ENCODE peak calls at places on chromosomes 12 and 14, in seven cellular contexts. W, Z, T, U, H, K and V are unnamed samples.

GRCh38 chr14:101478096-101478495 is 83.2 kb upstream of the DIO3 start:
- DNase-seq in W (no peak), K (no peak), U (no peak), H (no peak), T (no peak), Z (peak), V (no peak)

GRCh38 chr14:21891921-21892320 is 218.3 kb upstream of the OR4E1 start:
- DNase-seq in W (no peak), U (no peak), H (no peak), Z (no peak), K (no peak), T (no peak), V (no peak)

GRCh38 chr14:57866199-57866755 is 385 bp upstream of the SLC35F4 start:
- DNase-seq in H (no peak), Z (no peak), T (no peak), W (no peak), K (no peak), U (no peak), V (no peak)

GRCh38 chr12:58176296-58176869 is 235.0 kb downstream of the ATP23 start:
- DNase-seq in T (peak), W (peak), Z (peak), K (peak), H (peak), U (peak), V (peak)

GRCh38 chr12:29816869-29817730 is 33.4 kb upstream of the TMTC1 start:
- DNase-seq in K (no peak), Z (no peak), U (no peak), T (no peak), W (no peak), H (no peak), V (no peak)

GRCh38 chr12:71605034-71605433 is 58.6 kb downstream of the ZFC3H1 start:
- DNase-seq in H (no peak), W (no peak), T (no peak), Z (no peak), U (no peak), K (no peak), V (no peak)

GRCh38 chr12:100450726-100451125 is 22.9 kb upstream of the NR1H4 start:
- DNase-seq in U (no peak), T (no peak), K (no peak), W (no peak), Z (no peak), H (peak), V (no peak)

GRCh38 chr12:20063116-20063515 is 305.2 kb upstream of the PDE3A start:
- DNase-seq in U (no peak), Z (no peak), K (no peak), W (no peak), T (no peak), H (no peak), V (no peak)

GRCh38 chr12:3278681-3279414 is 201.7 kb downstream of the TSPAN9 start:
- DNase-seq in T (no peak), Z (no peak), W (no peak), U (no peak), H (no peak), K (no peak), V (no peak)

GRCh38 chr14:22422238-22422637 is 166.8 kb downstream of the DAD1 start:
- DNase-seq in Z (no peak), W (no peak), U (no peak), H (no peak), T (no peak), K (no peak), V (no peak)

GRCh38 chr12:9951026-9951652 is 19.0 kb upstream of the CLEC2A start:
- DNase-seq in Z (no peak), K (no peak), W (no peak), T (peak), H (no peak), U (no peak), V (peak)

GRCh38 chr14:65850429-65851145 is 438.1 kb downstream of the FUT8 start:
- DNase-seq in Z (no peak), U (no peak), W (no peak), T (peak), H (no peak), K (peak), V (peak)

GRCh38 chr14:53620325-53620716 is 336.3 kb downstream of the BMP4 start:
- DNase-seq in H (no peak), Z (no peak), W (no peak), K (no peak), U (no peak), T (no peak), V (no peak)

GRCh38 chr12:111274820-111275219 is 94.1 kb downstream of the PHETA1 start:
- DNase-seq in U (no peak), Z (no peak), K (no peak), W (peak), T (no peak), H (no peak), V (no peak)

GRCh38 chr14:101178184-101179072 is 274.9 kb upstream of the RTL1 start:
- DNase-seq in H (no peak), W (no peak), T (no peak), K (no peak), Z (no peak), U (no peak), V (no peak)

GRCh38 chr12:92378682-92379479 is 233.2 kb upstream of the BTG1 start:
- DNase-seq in W (no peak), Z (no peak), U (no peak), K (no peak), H (no peak), T (no peak), V (no peak)

DNA sequence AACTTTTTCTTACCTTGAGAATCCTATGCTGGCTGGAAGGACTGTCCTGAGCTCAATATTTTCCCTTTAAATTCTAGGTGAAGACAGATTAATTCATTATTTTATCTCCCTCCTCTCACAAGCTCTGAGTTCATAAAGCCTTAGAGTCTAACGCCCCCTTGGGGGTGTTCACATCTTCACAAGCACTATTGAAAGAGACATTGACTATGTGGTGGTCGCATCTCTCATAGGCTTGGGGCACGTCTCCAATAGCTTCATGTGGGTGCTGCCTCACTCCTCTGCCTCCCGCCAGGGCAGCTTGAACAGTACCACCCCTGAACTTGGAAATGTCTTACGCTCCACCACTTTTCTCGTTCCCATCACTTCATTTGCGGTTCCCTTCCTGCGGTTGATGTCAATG is 106.2 kb downstream of the UNC79 start:
- DNase-seq in T (no peak), K (no peak), H (no peak), Z (no peak), U (no peak), W (no peak), V (no peak)
- TF ChIP-seq CTCF in T (no peak), K (no peak), H (peak), Z (no peak), U (no peak), W (no peak), V (no peak)

DNA sequence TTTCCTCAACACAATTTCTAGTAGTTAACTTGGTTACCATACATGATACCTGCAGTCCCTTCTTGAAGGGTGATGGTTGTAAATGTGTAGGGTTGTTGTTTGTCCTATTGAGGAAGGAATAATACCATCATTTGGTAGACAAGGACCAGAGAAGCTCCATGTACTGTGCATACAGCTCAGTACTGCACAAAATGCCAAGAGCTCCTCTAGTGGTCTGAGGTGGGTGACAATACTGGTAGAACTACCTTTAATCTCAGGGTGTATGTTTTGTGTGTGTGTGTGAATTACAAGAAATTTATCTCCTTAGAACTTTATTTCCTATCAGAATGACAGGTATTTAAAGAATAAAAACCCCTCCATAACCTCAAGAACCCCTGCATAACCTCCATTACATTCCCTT is 575.3 kb downstream of the TMTC2 start:
- DNase-seq in W (no peak), T (no peak), H (no peak), K (no peak), Z (no peak), U (no peak), V (no peak)
- TF ChIP-seq CTCF in W (no peak), T (no peak), H (no peak), K (no peak), Z (no peak), U (no peak), V (no peak)

GRCh38 chr12:115960-116915 is 49.7 kb downstream of the IQSEC3 start:
- DNase-seq in T (no peak), K (no peak), H (no peak), Z (no peak), W (no peak), U (no peak), V (no peak)

GRCh38 chr12:117816-118345 is 51.3 kb downstream of the IQSEC3 start:
- DNase-seq in W (no peak), H (no peak), T (no peak), U (no peak), K (no peak), Z (no peak), V (no peak)

GRCh38 chr12:115518-115917 is 49.0 kb downstream of the IQSEC3 start:
- DNase-seq in Z (no peak), H (no peak), W (no peak), U (no peak), T (no peak), K (no peak), V (no peak)

GRCh38 chr12:118591-118990 is 52.0 kb downstream of the IQSEC3 start:
- DNase-seq in H (no peak), W (no peak), Z (no peak), K (no peak), U (no peak), T (no peak), V (no peak)

GRCh38 chr12:117311-117710 is 50.7 kb downstream of the IQSEC3 start:
- DNase-seq in H (no peak), K (no peak), T (no peak), W (no peak), Z (no peak), U (no peak), V (no peak)
- TF ChIP-seq CTCF in H (no peak), K (no peak), T (no peak), W (no peak), Z (no peak), U (no peak), V (no peak)

DNA sequence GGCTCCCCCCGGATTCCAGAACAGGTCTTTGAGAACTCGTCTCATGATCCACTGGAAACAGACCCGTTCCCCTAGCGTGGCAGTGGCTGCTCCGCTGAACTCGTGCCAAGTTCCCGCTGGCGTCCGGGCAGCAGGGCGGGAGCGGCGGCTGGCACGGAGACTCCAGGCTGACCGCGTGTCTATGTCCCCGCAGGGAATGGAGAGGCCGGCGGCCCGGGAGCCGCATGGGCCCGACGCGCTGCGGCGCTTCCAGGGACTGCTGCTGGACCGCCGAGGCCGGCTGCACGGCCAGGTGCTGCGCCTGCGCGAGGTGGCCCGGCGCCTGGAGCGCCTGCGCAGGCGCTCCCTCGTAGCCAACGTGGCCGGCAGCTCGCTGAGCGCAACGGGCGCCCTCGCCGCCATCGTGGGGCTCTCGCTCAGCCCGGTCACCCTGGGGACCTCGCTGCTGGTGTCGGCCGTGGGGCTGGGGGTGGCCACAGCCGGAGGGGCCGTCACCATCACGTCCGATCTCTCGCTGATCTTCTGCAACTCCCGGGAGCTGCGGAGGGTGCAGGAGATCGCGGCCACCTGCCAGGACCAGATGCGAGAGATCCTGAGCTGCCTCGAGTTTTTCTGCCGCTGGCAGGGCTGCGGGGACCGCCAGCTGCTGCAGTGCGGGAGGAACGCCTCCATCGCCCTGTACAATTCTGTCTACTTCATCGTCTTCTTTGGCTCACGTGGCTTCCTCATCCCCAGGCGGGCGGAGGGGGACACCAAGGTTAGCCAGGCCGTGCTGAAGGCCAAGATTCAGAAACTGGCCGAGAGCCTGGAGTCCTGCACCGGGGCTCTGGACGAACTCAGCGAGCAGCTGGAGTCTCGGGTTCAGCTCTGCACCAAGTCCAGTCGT is 1.5 kb downstream of the APOLD1 start:
- DNase-seq in T (peak), Z (peak), U (peak), K (peak), H (peak), W (peak), V (peak)
- TF ChIP-seq CTCF in T (no peak), Z (no peak), U (peak), K (no peak), H (no peak), W (no peak), V (no peak)

GRCh38 chr12:128807161-128807724 is 16.5 kb downstream of the SLC15A4 start:
- DNase-seq in U (no peak), Z (no peak), T (no peak), W (no peak), H (peak), K (peak), V (no peak)

GRCh38 chr12:128813392-128813791 is 10.4 kb downstream of the SLC15A4 start:
- DNase-seq in H (no peak), Z (no peak), K (no peak), U (no peak), W (no peak), T (no peak), V (no peak)

GRCh38 chr12:128811806-128812205 is 12.0 kb downstream of the SLC15A4 start:
- DNase-seq in W (no peak), U (no peak), T (no peak), K (no peak), Z (no peak), H (no peak), V (no peak)

GRCh38 chr12:128808651-128809050 is 15.1 kb downstream of the SLC15A4 start:
- DNase-seq in K (no peak), W (no peak), T (no peak), Z (no peak), H (no peak), U (no peak), V (no peak)

GRCh38 chr12:128810182-128811127 is 13.3 kb downstream of the SLC15A4 start:
- DNase-seq in T (peak), Z (no peak), H (no peak), U (no peak), W (no peak), K (no peak), V (peak)
- TF ChIP-seq CTCF in T (no peak), Z (no peak), H (no peak), U (no peak), W (no peak), K (no peak), V (no peak)

GRCh38 chr12:124661382-124661781 is 94.0 kb upstream of the NCOR2 start:
- DNase-seq in H (no peak), W (no peak), Z (no peak), U (no peak), T (no peak), K (no peak), V (no peak)
- TF ChIP-seq CTCF in H (no peak), W (no peak), Z (no peak), U (no peak), T (no peak), K (no peak), V (no peak)